ENCODE peak calls at places on chromosome 4, in five cellular contexts. One of them, this sample, is unnamed.

GRCh38 chr4:145557720-145558119 is 61.5 kb upstream of the MMAA start:
- DNase-seq in ascending aorta: peak; percentile 63
- DNase-seq in ovary: no peak
- DNase-seq in suprapubic skin: no peak
- DNase-seq in A549: peak; percentile 45
- DNase-seq in this sample: peak; percentile 49

GRCh38 chr4:105715692-105716278 is 7.2 kb downstream of the GSTCD start:
- DNase-seq in ovary: no peak
- DNase-seq in suprapubic skin: no peak
- DNase-seq in A549: peak; percentile 22
- DNase-seq in ascending aorta: no peak
- DNase-seq in this sample: no peak

GRCh38 chr4:149293233-149293632 is 522.4 kb downstream of the IQCM start:
- DNase-seq in ascending aorta: no peak
- DNase-seq in ovary: no peak
- DNase-seq in A549: no peak
- DNase-seq in suprapubic skin: no peak
- DNase-seq in this sample: no peak

GRCh38 chr4:3372933-3373465 is 68.8 kb upstream of the HGFAC start:
- DNase-seq in ovary: no peak
- DNase-seq in ascending aorta: peak; percentile 80
- DNase-seq in A549: no peak
- DNase-seq in suprapubic skin: no peak
- DNase-seq in this sample: peak; percentile 90

GRCh38 chr4:2714071-2714770 is 41.9 kb downstream of the TNIP2 start:
- DNase-seq in suprapubic skin: peak; percentile 53
- DNase-seq in ascending aorta: peak; percentile 62
- DNase-seq in ovary: no peak
- DNase-seq in A549: no peak
- DNase-seq in this sample: no peak

GRCh38 chr4:85747871-85748491 is 273.0 kb downstream of the ARHGAP24 start:
- DNase-seq in ovary: no peak
- DNase-seq in A549: peak; percentile 80
- DNase-seq in ascending aorta: peak; percentile 68
- DNase-seq in suprapubic skin: no peak
- DNase-seq in this sample: no peak

GRCh38 chr4:54015421-54016065 is 48.9 kb downstream of the CHIC2 start:
- DNase-seq in A549: no peak
- DNase-seq in suprapubic skin: no peak
- DNase-seq in ovary: no peak
- DNase-seq in ascending aorta: no peak
- DNase-seq in this sample: no peak

GRCh38 chr4:13821522-13821921 is 194.0 kb upstream of the BOD1L1 start:
- DNase-seq in A549: peak; percentile 5
- DNase-seq in ascending aorta: no peak
- DNase-seq in ovary: no peak
- DNase-seq in suprapubic skin: no peak
- DNase-seq in this sample: no peak

GRCh38 chr4:168098257-168098717 is 6.0 kb downstream of the ANXA10 start:
- DNase-seq in ovary: no peak
- DNase-seq in ascending aorta: no peak
- DNase-seq in suprapubic skin: no peak
- DNase-seq in A549: peak; percentile 11
- DNase-seq in this sample: no peak

GRCh38 chr4:128776794-128777216 is 32.7 kb upstream of the JADE1 start:
- DNase-seq in ascending aorta: peak; percentile 80
- DNase-seq in ovary: peak; percentile 34
- DNase-seq in A549: peak; percentile 86
- DNase-seq in suprapubic skin: no peak
- DNase-seq in this sample: peak; percentile 84

GRCh38 chr4:3108211-3108610 is 33.7 kb downstream of the HTT start:
- DNase-seq in ascending aorta: no peak
- DNase-seq in ovary: no peak
- DNase-seq in A549: no peak
- DNase-seq in suprapubic skin: no peak
- DNase-seq in this sample: no peak

GRCh38 chr4:77286906-77287305 is 129.9 kb downstream of the CCNG2 start:
- DNase-seq in A549: no peak
- DNase-seq in ovary: no peak
- DNase-seq in ascending aorta: no peak
- DNase-seq in suprapubic skin: no peak
- DNase-seq in this sample: no peak

GRCh38 chr4:152064753-152065152 is 303.9 kb upstream of the GATB start:
- DNase-seq in ovary: no peak
- DNase-seq in suprapubic skin: no peak
- DNase-seq in A549: no peak
- DNase-seq in ascending aorta: no peak
- DNase-seq in this sample: no peak

GRCh38 chr4:173528378-173529321 is 1.4 kb downstream of the HAND2 start:
- DNase-seq in A549: no peak
- DNase-seq in suprapubic skin: no peak
- DNase-seq in ascending aorta: peak; percentile 75
- DNase-seq in ovary: peak; percentile 52
- DNase-seq in this sample: no peak

GRCh38 chr4:26434030-26434639 is 56.1 kb downstream of the CCKAR start:
- DNase-seq in ascending aorta: no peak
- DNase-seq in suprapubic skin: no peak
- DNase-seq in ovary: no peak
- DNase-seq in A549: no peak
- DNase-seq in this sample: no peak

GRCh38 chr4:101331017-101331416 is 16.3 kb downstream of the PPP3CA start:
- DNase-seq in A549: no peak
- DNase-seq in suprapubic skin: no peak
- DNase-seq in ovary: no peak
- DNase-seq in ascending aorta: no peak
- DNase-seq in this sample: no peak

GRCh38 chr4:67014592-67014991 is 530.7 kb downstream of the CENPC start:
- DNase-seq in A549: peak; percentile 4
- DNase-seq in suprapubic skin: no peak
- DNase-seq in ascending aorta: no peak
- DNase-seq in ovary: no peak
- DNase-seq in this sample: no peak

GRCh38 chr4:56235714-56236113 is 151.6 kb downstream of the AASDH start:
- DNase-seq in suprapubic skin: no peak
- DNase-seq in A549: no peak
- DNase-seq in ovary: no peak
- DNase-seq in ascending aorta: no peak
- DNase-seq in this sample: no peak

GRCh38 chr4:2101346-2102044 is 42.4 kb downstream of the NAT8L start:
- DNase-seq in ovary: no peak
- DNase-seq in A549: no peak
- DNase-seq in ascending aorta: no peak
- DNase-seq in suprapubic skin: no peak
- DNase-seq in this sample: no peak

GRCh38 chr4:168805341-168805740 is 204.7 kb downstream of the CBR4 start:
- DNase-seq in ascending aorta: no peak
- DNase-seq in suprapubic skin: no peak
- DNase-seq in A549: no peak
- DNase-seq in ovary: no peak
- DNase-seq in this sample: no peak

GRCh38 chr4:11138964-11139363 is 289.7 kb downstream of the HS3ST1 start:
- DNase-seq in ascending aorta: no peak
- DNase-seq in ovary: no peak
- DNase-seq in suprapubic skin: no peak
- DNase-seq in A549: no peak
- DNase-seq in this sample: no peak

GRCh38 chr4:108874806-108875205 is 112.0 kb upstream of the ETNPPL start:
- DNase-seq in suprapubic skin: no peak
- DNase-seq in A549: no peak
- DNase-seq in ascending aorta: no peak
- DNase-seq in ovary: no peak
- DNase-seq in this sample: no peak

GRCh38 chr4:149322203-149322602 is 493.4 kb downstream of the IQCM start:
- DNase-seq in suprapubic skin: no peak
- DNase-seq in A549: no peak
- DNase-seq in ovary: no peak
- DNase-seq in ascending aorta: no peak
- DNase-seq in this sample: no peak

GRCh38 chr4:78517050-78517652 is 34.4 kb upstream of the ANXA3 start:
- DNase-seq in A549: peak; percentile 16
- DNase-seq in ovary: no peak
- DNase-seq in suprapubic skin: no peak
- DNase-seq in ascending aorta: no peak
- DNase-seq in this sample: no peak

DNA sequence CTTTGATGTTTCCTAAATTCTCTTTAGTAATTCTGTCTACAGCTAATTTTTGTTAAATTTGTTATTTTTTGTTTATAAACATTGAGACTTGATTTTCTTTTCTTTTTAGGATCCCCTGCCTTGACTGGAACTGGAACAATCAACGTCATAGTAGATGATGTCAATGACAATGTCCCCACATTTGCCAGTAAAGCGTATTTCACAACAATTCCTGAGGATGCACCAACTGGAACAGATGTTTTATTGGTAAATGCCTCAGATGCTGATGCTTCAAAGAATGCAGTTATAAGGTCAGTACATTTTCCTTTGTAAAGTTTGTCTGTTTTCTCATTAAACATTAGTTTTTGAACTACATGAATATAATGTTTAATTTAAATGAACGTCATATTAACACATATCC is 119.4 kb downstream of the FAT4 start:
- DNase-seq in suprapubic skin: no peak
- DNase-seq in A549: no peak
- DNase-seq in ascending aorta: no peak
- DNase-seq in ovary: no peak
- DNase-seq in this sample: no peak
- H3K27ac ChIP-seq in suprapubic skin: peak overlapping the region; percentile 62
- H3K27ac ChIP-seq in A549: no peak overlapping the region
- H3K27ac ChIP-seq in ascending aorta: no peak overlapping the region
- H3K27ac ChIP-seq in ovary: no peak overlapping the region
- H3K27ac ChIP-seq in this sample: peak overlapping the region; percentile 0

DNA sequence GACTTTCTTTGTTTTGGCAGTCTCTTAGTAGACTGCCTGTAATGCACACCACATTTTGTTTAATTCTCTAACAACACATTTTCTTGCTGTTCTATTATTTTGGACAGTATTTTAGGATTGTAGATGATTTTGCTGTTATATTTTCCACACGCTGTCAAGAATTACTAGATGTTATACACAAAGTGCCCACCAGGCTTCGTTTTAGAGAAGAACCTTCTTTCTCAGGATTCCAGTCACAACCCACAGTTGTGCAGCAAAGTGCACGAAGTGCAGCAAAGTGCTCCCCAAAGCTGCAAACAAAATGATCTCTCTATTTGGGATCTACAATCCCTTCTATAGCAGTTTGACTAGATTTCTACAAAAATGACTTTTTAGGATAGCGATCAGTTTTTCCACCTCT is 2.4 kb downstream of the ZNF141 start:
- DNase-seq in suprapubic skin: no peak
- DNase-seq in ovary: no peak
- DNase-seq in A549: no peak
- DNase-seq in ascending aorta: no peak
- DNase-seq in this sample: no peak
- TF ChIP-seq CTCF in suprapubic skin: no peak
- TF ChIP-seq CTCF in ovary: no peak
- TF ChIP-seq CTCF in A549: no peak
- TF ChIP-seq CTCF in ascending aorta: no peak
- TF ChIP-seq CTCF in this sample: no peak

DNA sequence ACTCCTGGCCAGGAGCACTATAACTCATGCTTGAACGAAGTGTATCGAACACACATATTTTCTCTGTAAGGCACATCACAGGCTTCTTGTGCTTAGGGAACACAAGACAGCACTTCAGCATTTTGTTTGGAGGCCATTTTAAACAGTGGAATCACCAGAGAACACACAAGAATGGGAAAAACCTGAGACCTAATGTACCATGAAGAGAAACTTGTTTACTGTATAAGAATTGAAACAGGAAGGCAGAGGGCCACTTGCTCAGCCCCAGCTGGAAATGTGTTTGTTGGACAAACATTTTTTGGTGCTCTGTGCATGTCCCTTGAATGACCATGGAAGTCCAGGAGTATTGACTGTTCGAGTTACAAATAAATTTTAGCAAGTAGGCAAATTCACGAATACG is 47.5 kb downstream of the RAPGEF2 start:
- DNase-seq in suprapubic skin: no peak
- DNase-seq in ascending aorta: no peak
- DNase-seq in A549: no peak
- DNase-seq in ovary: no peak
- DNase-seq in this sample: no peak
- H3K4me3 ChIP-seq in suprapubic skin: no peak overlapping the region
- H3K4me3 ChIP-seq in ascending aorta: no peak overlapping the region
- H3K4me3 ChIP-seq in A549: no peak overlapping the region
- H3K4me3 ChIP-seq in ovary: no peak overlapping the region
- H3K4me3 ChIP-seq in this sample: no peak overlapping the region

DNA sequence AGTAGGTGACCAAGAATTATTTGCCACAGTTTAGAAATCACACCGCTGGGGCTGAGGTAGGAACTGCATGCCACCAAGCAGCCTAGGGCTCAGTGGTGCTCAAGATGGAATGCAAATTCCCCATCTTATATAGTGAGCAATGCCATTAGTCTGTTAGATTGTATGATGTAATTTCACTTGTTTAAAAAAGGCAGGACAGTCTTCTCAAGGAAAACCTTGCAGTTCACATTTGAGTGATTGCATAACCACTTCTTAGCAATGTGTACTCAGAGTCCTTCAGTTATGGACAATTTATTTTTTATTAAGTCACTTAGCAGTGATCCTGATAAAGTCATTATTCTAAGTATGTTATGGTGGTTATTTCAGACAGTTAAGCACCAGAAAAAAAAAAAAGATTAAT is 142.9 kb upstream of the SFRP2 start:
- DNase-seq in ascending aorta: no peak
- DNase-seq in ovary: no peak
- DNase-seq in suprapubic skin: no peak
- DNase-seq in A549: no peak
- DNase-seq in this sample: no peak
- H3K27ac ChIP-seq in ascending aorta: no peak overlapping the region
- H3K27ac ChIP-seq in ovary: no peak overlapping the region
- H3K27ac ChIP-seq in suprapubic skin: no peak overlapping the region
- H3K27ac ChIP-seq in A549: no peak overlapping the region
- H3K27ac ChIP-seq in this sample: no peak overlapping the region

This sample was measured in left lung.